ENCODE peak calls at places on chromosome 12, in ten cellular contexts. H, P, B, Y, W, L, F, U, I and M are unnamed samples.

GRCh38 chr12:105741786-105742566 is 396.8 kb downstream of the NUAK1 start:
- DNase-seq in H (no peak), P (no peak), B (no peak), Y (no peak), W (no peak), L (no peak), F (no peak), U (no peak), I (no peak), M (peak)

GRCh38 chr12:71592841-71593240 is 70.8 kb downstream of the ZFC3H1 start:
- DNase-seq in H (no peak), P (no peak), B (no peak), Y (no peak), W (no peak), L (no peak), F (no peak), U (no peak), I (no peak), M (no peak)

GRCh38 chr12:96063046-96063445 is 27.7 kb upstream of the LTA4H start:
- DNase-seq in H (no peak), P (no peak), B (no peak), Y (no peak), W (no peak), L (peak), F (no peak), U (peak), I (peak), M (peak)

GRCh38 chr12:84698576-84699333 is 213.8 kb downstream of the SLC6A15 start:
- DNase-seq in H (no peak), P (no peak), B (no peak), Y (no peak), W (no peak), L (no peak), F (no peak), U (no peak), I (no peak), M (no peak)

GRCh38 chr12:57429473-57430116 is 1.2 kb downstream of the R3HDM2 start:
- DNase-seq in H (no peak), P (no peak), B (no peak), Y (no peak), W (no peak), L (no peak), F (no peak), U (peak), I (peak), M (peak)

GRCh38 chr12:52672321-52672933 is 7.8 kb downstream of the KRT1 start:
- DNase-seq in H (no peak), P (no peak), B (no peak), Y (no peak), W (no peak), L (no peak), F (no peak), U (no peak), I (no peak), M (peak)

GRCh38 chr12:95574799-95575452 is 23.6 kb upstream of the USP44 start:
- DNase-seq in H (no peak), P (no peak), B (no peak), Y (peak), W (no peak), L (peak), F (no peak), U (no peak), I (peak), M (peak)

GRCh38 chr12:131511391-131511802 is 199.5 kb upstream of the SFSWAP start:
- DNase-seq in H (peak), P (peak), B (peak), Y (no peak), W (no peak), L (no peak), F (peak), U (peak), I (no peak), M (peak)

GRCh38 chr12:111741235-111741812 is 25.4 kb upstream of the ALDH2 start:
- DNase-seq in H (no peak), P (no peak), B (no peak), Y (no peak), W (no peak), L (peak), F (peak), U (no peak), I (no peak), M (no peak)

GRCh38 chr12:45168976-45169375 is 46.9 kb upstream of the ANO6 start:
- DNase-seq in H (no peak), P (no peak), B (no peak), Y (no peak), W (no peak), L (no peak), F (no peak), U (no peak), I (no peak), M (no peak)

GRCh38 chr12:108510836-108511235 is 4.2 kb upstream of the FICD start:
- DNase-seq in H (no peak), P (no peak), B (no peak), Y (no peak), W (no peak), L (no peak), F (no peak), U (no peak), I (no peak), M (no peak)

GRCh38 chr12:126966498-126966897 is 1300.5 kb upstream of the TMEM132C start:
- DNase-seq in H (no peak), P (no peak), B (no peak), Y (peak), W (no peak), L (no peak), F (no peak), U (no peak), I (no peak), M (no peak)

GRCh38 chr12:56957229-56958052 is at the start of gene RDH16:
- DNase-seq in H (no peak), P (no peak), B (no peak), Y (peak), W (no peak), L (no peak), F (no peak), U (no peak), I (no peak), M (no peak)

GRCh38 chr12:109310247-109311125 is 1.4 kb upstream of the FOXN4 start:
- DNase-seq in H (no peak), P (no peak), B (no peak), Y (no peak), W (peak), L (peak), F (no peak), U (peak), I (no peak), M (no peak)

GRCh38 chr12:115251727-115252126 is 567.8 kb upstream of the TBX3 start:
- DNase-seq in H (no peak), P (no peak), B (no peak), Y (no peak), W (no peak), L (no peak), F (no peak), U (peak), I (peak), M (peak)

GRCh38 chr12:30748150-30748549 is 6.6 kb downstream of the CAPRIN2 start:
- DNase-seq in H (no peak), P (no peak), B (no peak), Y (no peak), W (no peak), L (no peak), F (no peak), U (no peak), I (no peak), M (no peak)

GRCh38 chr12:59115995-59116394 is 195.7 kb upstream of the LRIG3 start:
- DNase-seq in H (no peak), P (no peak), B (no peak), Y (no peak), W (no peak), L (no peak), F (no peak), U (no peak), I (no peak), M (no peak)

GRCh38 chr12:64039285-64039871 is 182.7 kb downstream of the KICS2 start:
- DNase-seq in H (no peak), P (no peak), B (no peak), Y (peak), W (peak), L (peak), F (no peak), U (no peak), I (peak), M (no peak)

GRCh38 chr12:10301103-10301502 is 6.6 kb upstream of the KLRD1 start:
- DNase-seq in H (no peak), P (no peak), B (no peak), Y (no peak), W (no peak), L (no peak), F (no peak), U (no peak), I (no peak), M (peak)

GRCh38 chr12:32039341-32039740 is 67.3 kb upstream of the BICD1 start:
- DNase-seq in H (no peak), P (no peak), B (no peak), Y (no peak), W (no peak), L (no peak), F (no peak), U (no peak), I (no peak), M (no peak)

GRCh38 chr12:20514598-20514997 is 146.3 kb downstream of the PDE3A start:
- DNase-seq in H (no peak), P (no peak), B (no peak), Y (no peak), W (no peak), L (no peak), F (no peak), U (no peak), I (no peak), M (no peak)